ENCODE peak calls at places on chromosomes 11 and 22, in nine cellular contexts. S, Z, M, R, B, G, F, Y and J are unnamed samples.

GRCh38 chr22:48718818-48719500 is 1108.7 kb downstream of the BRD1 start:
- DNase-seq in G (no peak), R (no peak), M (no peak), S (no peak), Z (no peak), Y (no peak), B (peak; percentile 8), F (no peak), J (no peak)

GRCh38 chr11:69489031-69489745 is 7.7 kb downstream of the LINC01488 start:
- DNase-seq in M (no peak), F (no peak), Y (no peak), Z (no peak), S (no peak), B (no peak), R (no peak), G (no peak), J (no peak)

GRCh38 chr11:128628686-128629085 is 41.3 kb upstream of the ETS1 start:
- DNase-seq in G (no peak), R (no peak), Z (no peak), B (no peak), S (peak; percentile 36), Y (no peak), M (no peak), F (no peak), J (peak; percentile 53)

GRCh38 chr11:95341246-95341645 is 110.2 kb upstream of the SESN3 start:
- DNase-seq in R (no peak), Y (no peak), F (no peak), B (no peak), M (no peak), Z (no peak), S (no peak), G (no peak), J (no peak)

GRCh38 chr11:27718346-27718852 is 18.1 kb upstream of the BDNF start:
- DNase-seq in S (no peak), Y (peak; percentile 79), Z (peak; percentile 93), R (no peak), B (peak; percentile 92), G (peak; percentile 55), M (peak; percentile 76), F (peak; percentile 73), J (no peak)

GRCh38 chr22:45911601-45912271 is 65.2 kb downstream of the WNT7B start:
- DNase-seq in M (no peak), G (peak; percentile 86), S (no peak), B (peak; percentile 87), F (no peak), Y (peak; percentile 78), Z (no peak), R (no peak), J (no peak)

GRCh38 chr11:132158696-132159095 is 788.3 kb downstream of the NTM start:
- DNase-seq in R (no peak), M (peak; percentile 47), S (no peak), Y (peak; percentile 35), G (no peak), Z (no peak), F (no peak), B (peak; percentile 41), J (no peak)

GRCh38 chr11:132064987-132065620 is 694.7 kb downstream of the NTM start:
- DNase-seq in F (no peak), M (no peak), Z (no peak), B (peak; percentile 97), S (no peak), R (no peak), Y (peak; percentile 79), G (no peak), J (no peak)

GRCh38 chr11:2716376-2717095 is 16.7 kb upstream of the KCNQ1OT1 start:
- DNase-seq in Y (no peak), B (no peak), F (no peak), M (no peak), S (no peak), G (no peak), Z (no peak), R (no peak), J (no peak)

GRCh38 chr22:35054064-35054463 is 11.9 kb upstream of the ISX start:
- DNase-seq in R (no peak), B (no peak), Y (no peak), G (no peak), Z (no peak), S (no peak), M (no peak), F (no peak), J (no peak)

GRCh38 chr11:75733346-75734107 is 15.9 kb downstream of the MOGAT2 start:
- DNase-seq in Z (no peak), G (no peak), Y (peak; percentile 31), R (no peak), F (no peak), M (peak; percentile 52), B (peak; percentile 38), S (no peak), J (no peak)

GRCh38 chr11:108199446-108200321 is 22.8 kb downstream of the NPAT start:
- DNase-seq in F (no peak), Y (peak; percentile 53), S (no peak), R (no peak), G (peak; percentile 15), B (peak; percentile 66), Z (peak; percentile 16), M (no peak), J (no peak)

GRCh38 chr11:98062714-98063113 is 958.0 kb upstream of the CNTN5 start:
- DNase-seq in M (no peak), F (no peak), Y (no peak), R (no peak), B (no peak), S (no peak), Z (no peak), G (no peak), J (no peak)

GRCh38 chr11:63908631-63909491 is 8.1 kb downstream of the RCOR2 start:
- DNase-seq in S (no peak), G (no peak), R (no peak), M (no peak), Z (no peak), B (no peak), F (no peak), Y (no peak), J (no peak)

GRCh38 chr11:18699848-18700261 is 1.3 kb downstream of the TMEM86A start:
- DNase-seq in M (no peak), G (no peak), Y (no peak), Z (no peak), R (no peak), S (no peak), F (no peak), B (no peak), J (no peak)

DNA sequence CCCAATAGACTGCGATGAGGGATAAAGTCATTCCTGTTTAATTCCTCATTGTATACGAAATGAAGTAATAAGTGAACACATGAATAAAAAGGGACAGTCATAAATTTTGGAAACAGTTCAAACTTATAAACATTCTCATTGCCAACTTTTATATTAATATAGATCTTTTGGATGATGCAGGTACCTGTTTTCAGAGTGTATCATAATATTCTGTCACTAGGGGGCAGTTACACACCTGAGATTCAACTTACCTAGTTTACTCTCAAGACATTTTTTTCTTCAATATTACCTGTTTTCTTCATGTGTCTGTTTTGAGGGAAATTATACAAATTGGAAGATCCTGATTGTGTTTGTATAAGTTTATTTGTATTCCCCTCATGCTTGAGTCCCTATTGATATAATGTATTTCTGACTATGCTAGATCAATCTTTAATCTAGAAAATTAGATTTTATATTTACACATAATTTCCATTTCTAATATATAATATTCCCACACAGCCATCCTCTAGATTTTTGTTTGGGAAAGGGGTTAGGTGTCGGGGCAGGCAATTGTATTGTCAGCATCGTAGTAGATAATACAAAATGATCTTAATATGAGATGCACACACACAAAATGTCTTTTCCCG is 18.3 kb downstream of the FDX1 start:
- DNase-seq in F (no peak), S (peak; percentile 35), G (no peak), R (peak; percentile 36), Z (peak; percentile 47), M (no peak), B (no peak), Y (peak; percentile 88), J (peak; percentile 80)
- H3K9me2 ChIP-seq in F (no peaks in the 10 kb centered on the region), S (no peaks in the 10 kb centered on the region), G (no peaks in the 10 kb centered on the region), R (no peaks in the 10 kb centered on the region), Z (no peaks in the 10 kb centered on the region), M (no peaks in the 10 kb centered on the region), B (no peaks in the 10 kb centered on the region), Y (no peaks in the 10 kb centered on the region), J (no peaks in the 10 kb centered on the region)

DNA sequence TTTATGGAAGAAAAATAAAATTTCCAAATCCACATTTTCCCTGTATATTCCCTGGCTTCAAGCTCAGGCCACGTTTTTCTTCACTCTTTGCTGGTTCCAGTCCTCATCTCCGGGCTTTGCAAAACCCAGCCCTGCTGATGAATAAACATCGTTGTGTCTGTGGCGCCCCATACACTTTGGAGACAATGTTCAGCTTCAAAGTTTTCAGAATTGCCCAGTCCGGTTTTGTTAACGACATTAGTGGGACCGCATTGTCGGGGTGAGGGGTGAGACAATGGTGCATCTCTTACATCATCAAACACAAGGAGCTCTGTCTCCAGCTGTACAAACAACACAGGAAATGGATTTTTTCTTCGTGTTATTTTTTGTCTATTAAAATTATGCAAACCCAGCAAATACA is 53.4 kb upstream of the HTATIP2 start:
- DNase-seq in S (no peak), Y (no peak), G (no peak), R (no peak), Z (no peak), F (no peak), M (no peak), B (no peak), J (no peak)
- H3K9me2 ChIP-seq in S (no peaks in the 10 kb centered on the region), Y (no peaks in the 10 kb centered on the region), G (no peaks in the 10 kb centered on the region), R (no peaks in the 10 kb centered on the region), Z (no peaks in the 10 kb centered on the region), F (no peaks in the 10 kb centered on the region), M (no peaks in the 10 kb centered on the region), B (no peaks in the 10 kb centered on the region), J (no peaks in the 10 kb centered on the region)

GRCh38 chr22:49858827-49859226 is 5.2 kb downstream of the ZBED4 start:
- DNase-seq in R (no peak), M (no peak), G (no peak), S (no peak), B (no peak), F (no peak), Y (no peak), Z (no peak), J (no peak)

GRCh38 chr22:49856766-49857618 is 3.3 kb downstream of the ZBED4 start:
- DNase-seq in Z (no peak), R (no peak), S (no peak), B (no peak), Y (no peak), F (no peak), M (no peak), G (no peak), J (no peak)

GRCh38 chr22:49855491-49855911 is 1.9 kb downstream of the ZBED4 start:
- DNase-seq in G (peak; percentile 50), R (no peak), B (peak; percentile 36), Y (peak; percentile 29), Z (no peak), F (no peak), M (no peak), S (no peak), J (no peak)

GRCh38 chr22:49853981-49854791 is 542 bp downstream of the ZBED4 start:
- DNase-seq in G (peak; percentile 32), F (no peak), M (peak; percentile 59), Y (peak; percentile 8), R (peak; percentile 29), B (peak; percentile 61), S (peak; percentile 47), Z (peak; percentile 57), J (peak; percentile 76)

GRCh38 chr22:49856343-49856742 is 2.7 kb downstream of the ZBED4 start:
- DNase-seq in S (no peak), F (no peak), M (no peak), B (no peak), G (no peak), Y (no peak), R (no peak), Z (no peak), J (no peak)
- H3K9me2 ChIP-seq in S (no peaks in the 10 kb centered on the region), F (no peaks in the 10 kb centered on the region), M (no peaks in the 10 kb centered on the region), B (no peaks in the 10 kb centered on the region), G (no peaks in the 10 kb centered on the region), Y (no peaks in the 10 kb centered on the region), R (no peaks in the 10 kb centered on the region), Z (no peaks in the 10 kb centered on the region), J (no peaks in the 10 kb centered on the region)

GRCh38 chr11:134920851-134921608 is 509.0 kb upstream of the B3GAT1 start:
- DNase-seq in G (no peak), F (no peak), Y (no peak), B (no peak), Z (no peak), R (no peak), M (no peak), S (no peak), J (no peak)
- H3K9me2 ChIP-seq in G (no peaks in the 10 kb centered on the region), F (no peaks in the 10 kb centered on the region), Y (no peaks in the 10 kb centered on the region), B (no peaks in the 10 kb centered on the region), Z (no peaks in the 10 kb centered on the region), R (no peaks in the 10 kb centered on the region), M (no peaks in the 10 kb centered on the region), S (no peaks in the 10 kb centered on the region), J (no peaks in the 10 kb centered on the region)